ENCODE peak calls at places on chromosome 1, in four cellular contexts. One of them, this sample, is unnamed.
A peak's percentile ranks its signal among the peaks of the same experiment; 100 is the strongest.

GRCh38 chr1:245837741-245838140 is 669.3 kb downstream of the SMYD3 start:
- DNase-seq in sigmoid colon: no peak
- DNase-seq in PC-3: peak; percentile 49
- DNase-seq in IMR-90: peak; percentile 57
- DNase-seq in this sample: no peak

GRCh38 chr1:21938791-21939538 is 1.9 kb upstream of the HSPG2 start:
- DNase-seq in PC-3: no peak
- DNase-seq in IMR-90: no peak
- DNase-seq in sigmoid colon: peak; percentile 74
- DNase-seq in this sample: no peak

GRCh38 chr1:163897401-163898169 is 575.8 kb downstream of the NUF2 start:
- DNase-seq in IMR-90: peak; percentile 11
- DNase-seq in PC-3: no peak
- DNase-seq in sigmoid colon: peak; percentile 68
- DNase-seq in this sample: no peak

GRCh38 chr1:37338658-37339057 is 135.7 kb upstream of the ZC3H12A start:
- DNase-seq in sigmoid colon: no peak
- DNase-seq in IMR-90: no peak
- DNase-seq in PC-3: no peak
- DNase-seq in this sample: no peak

GRCh38 chr1:67052741-67053534 is 1.0 kb downstream of the SLC35D1 start:
- DNase-seq in sigmoid colon: peak; percentile 69
- DNase-seq in PC-3: peak; percentile 56
- DNase-seq in IMR-90: peak; percentile 42
- DNase-seq in this sample: no peak

GRCh38 chr1:185896863-185897262 is 162.7 kb downstream of the HMCN1 start:
- DNase-seq in IMR-90: peak; percentile 40
- DNase-seq in PC-3: no peak
- DNase-seq in sigmoid colon: no peak
- DNase-seq in this sample: no peak

GRCh38 chr1:42422672-42423236 is 33.1 kb downstream of the ZMYND12 start:
- DNase-seq in sigmoid colon: no peak
- DNase-seq in IMR-90: no peak
- DNase-seq in PC-3: no peak
- DNase-seq in this sample: no peak

GRCh38 chr1:99621340-99621901 is 24.5 kb upstream of the PALMD start:
- DNase-seq in sigmoid colon: no peak
- DNase-seq in PC-3: no peak
- DNase-seq in IMR-90: peak; percentile 39
- DNase-seq in this sample: no peak

GRCh38 chr1:168613689-168614655 is 37.6 kb downstream of the XCL1 start:
- DNase-seq in PC-3: no peak
- DNase-seq in IMR-90: no peak
- DNase-seq in sigmoid colon: peak; percentile 75
- DNase-seq in this sample: no peak

DNA sequence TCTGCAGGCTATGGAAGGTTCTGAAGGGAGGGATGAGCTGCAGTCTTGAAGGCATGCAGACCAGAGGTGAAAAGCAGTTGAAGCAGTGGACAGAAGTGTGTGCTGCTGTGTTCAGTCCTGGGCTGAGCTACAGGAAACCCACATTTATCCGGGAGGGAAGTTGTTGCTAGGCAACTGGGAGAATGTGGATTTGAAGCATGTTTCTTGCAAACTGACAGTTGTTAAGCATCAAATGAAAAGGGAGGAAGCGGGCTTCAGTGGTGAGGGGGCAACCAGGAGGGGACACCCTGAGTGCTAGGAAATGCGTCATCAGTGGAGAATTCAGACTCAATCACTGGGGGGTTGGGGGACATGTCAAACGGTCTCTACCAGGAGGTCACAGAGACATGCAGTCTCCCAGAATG is 28.7 kb downstream of the ABCA4 start:
- DNase-seq in PC-3: no peak
- DNase-seq in IMR-90: peak; percentile 61
- DNase-seq in sigmoid colon: peak; percentile 60
- DNase-seq in this sample: no peak
- H3K27ac ChIP-seq in PC-3: no peak overlapping the region
- H3K27ac ChIP-seq in IMR-90: peak overlapping the region; percentile 20
- H3K27ac ChIP-seq in sigmoid colon: no peak overlapping the region
- H3K27ac ChIP-seq in this sample: peak overlapping the region; percentile 80

GRCh38 chr1:228456252-228457016 is 30.7 kb upstream of the RNF187 start:
- DNase-seq in PC-3: no peak
- DNase-seq in sigmoid colon: no peak
- DNase-seq in IMR-90: no peak
- DNase-seq in this sample: no peak
- H3K4me3 ChIP-seq in PC-3: peak overlapping the region; percentile 87
- H3K4me3 ChIP-seq in sigmoid colon: no peak overlapping the region
- H3K4me3 ChIP-seq in IMR-90: peak overlapping the region; percentile 50
- H3K4me3 ChIP-seq in this sample: peak overlapping the region; percentile 69

DNA sequence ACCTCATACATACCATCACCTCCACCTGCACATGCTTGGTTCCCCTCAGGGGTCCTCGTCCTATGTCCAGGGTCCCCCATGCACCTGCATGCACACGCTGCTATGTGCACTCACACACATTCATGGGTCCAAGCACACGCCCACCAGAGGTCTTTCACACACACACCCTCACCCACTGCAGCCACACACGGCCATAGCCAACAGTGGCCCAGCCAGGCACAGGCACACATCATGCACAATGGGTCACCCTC is 1.2 kb downstream of the SDC3 start:
- DNase-seq in sigmoid colon: no peak
- DNase-seq in PC-3: no peak
- DNase-seq in IMR-90: no peak
- DNase-seq in this sample: no peak
- H3K27ac ChIP-seq in sigmoid colon: peak overlapping the region; percentile 95
- H3K27ac ChIP-seq in PC-3: no peak overlapping the region
- H3K27ac ChIP-seq in IMR-90: peak overlapping the region; percentile 32
- H3K27ac ChIP-seq in this sample: no peak overlapping the region

GRCh38 chr1:15963363-15963967 is 12.4 kb downstream of the ZBTB17 start:
- DNase-seq in sigmoid colon: no peak
- DNase-seq in PC-3: no peak
- DNase-seq in IMR-90: no peak
- DNase-seq in this sample: no peak

GRCh38 chr1:15966081-15966955 is 9.6 kb downstream of the ZBTB17 start:
- DNase-seq in sigmoid colon: no peak
- DNase-seq in PC-3: no peak
- DNase-seq in IMR-90: peak; percentile 79
- DNase-seq in this sample: no peak

GRCh38 chr1:15966956-15967344 is 9.0 kb downstream of the ZBTB17 start:
- DNase-seq in PC-3: no peak
- DNase-seq in sigmoid colon: no peak
- DNase-seq in IMR-90: no peak
- DNase-seq in this sample: no peak

GRCh38 chr1:15963968-15964648 is 11.8 kb downstream of the ZBTB17 start:
- DNase-seq in IMR-90: no peak
- DNase-seq in sigmoid colon: no peak
- DNase-seq in PC-3: peak; percentile 54
- DNase-seq in this sample: no peak

GRCh38 chr1:15965228-15965767 is 10.6 kb downstream of the ZBTB17 start:
- DNase-seq in PC-3: no peak
- DNase-seq in IMR-90: peak; percentile 79
- DNase-seq in sigmoid colon: no peak
- DNase-seq in this sample: no peak
- H3K4me3 ChIP-seq in PC-3: no peak overlapping the region
- H3K4me3 ChIP-seq in IMR-90: no peak overlapping the region
- H3K4me3 ChIP-seq in sigmoid colon: no peak overlapping the region
- H3K4me3 ChIP-seq in this sample: peak overlapping the region; percentile 49

GRCh38 chr1:41100170-41100569 is 78.6 kb upstream of the SLFNL1 start:
- DNase-seq in IMR-90: no peak
- DNase-seq in PC-3: no peak
- DNase-seq in sigmoid colon: no peak
- DNase-seq in this sample: no peak

GRCh38 chr1:41103761-41104160 is 82.2 kb upstream of the SLFNL1 start:
- DNase-seq in PC-3: no peak
- DNase-seq in IMR-90: no peak
- DNase-seq in sigmoid colon: no peak
- DNase-seq in this sample: no peak

GRCh38 chr1:41102653-41103052 is 81.1 kb upstream of the SLFNL1 start:
- DNase-seq in PC-3: no peak
- DNase-seq in sigmoid colon: no peak
- DNase-seq in IMR-90: no peak
- DNase-seq in this sample: no peak

GRCh38 chr1:41098657-41099207 is 77.2 kb upstream of the SLFNL1 start:
- DNase-seq in IMR-90: no peak
- DNase-seq in sigmoid colon: no peak
- DNase-seq in PC-3: no peak
- DNase-seq in this sample: no peak

DNA sequence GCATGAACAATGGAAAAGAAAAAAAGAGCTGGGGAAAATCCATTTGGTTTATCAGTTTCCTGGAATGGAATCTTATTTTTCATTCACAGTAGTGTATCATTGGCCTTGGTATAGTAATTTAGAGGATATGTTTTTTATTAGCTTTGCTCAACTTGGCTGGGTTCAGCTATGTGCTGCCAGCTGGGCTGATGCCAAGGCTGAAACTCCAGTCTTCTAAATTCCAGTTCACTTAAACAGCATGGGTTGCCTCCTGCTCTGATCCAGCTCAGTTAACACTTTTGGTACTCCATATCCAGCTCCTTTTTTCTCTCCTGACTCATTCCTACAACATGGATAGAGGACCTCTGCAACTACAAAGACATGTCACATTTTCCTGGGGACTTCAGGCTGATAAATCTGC is 80.7 kb upstream of the SLFNL1 start:
- DNase-seq in sigmoid colon: peak; percentile 97
- DNase-seq in PC-3: peak; percentile 88
- DNase-seq in IMR-90: peak; percentile 97
- DNase-seq in this sample: peak; percentile 93
- H3K27ac ChIP-seq in sigmoid colon: peak overlapping the region; percentile 76
- H3K27ac ChIP-seq in PC-3: peak overlapping the region; percentile 7
- H3K27ac ChIP-seq in IMR-90: no peak overlapping the region
- H3K27ac ChIP-seq in this sample: peak overlapping the region; percentile 67

DNA sequence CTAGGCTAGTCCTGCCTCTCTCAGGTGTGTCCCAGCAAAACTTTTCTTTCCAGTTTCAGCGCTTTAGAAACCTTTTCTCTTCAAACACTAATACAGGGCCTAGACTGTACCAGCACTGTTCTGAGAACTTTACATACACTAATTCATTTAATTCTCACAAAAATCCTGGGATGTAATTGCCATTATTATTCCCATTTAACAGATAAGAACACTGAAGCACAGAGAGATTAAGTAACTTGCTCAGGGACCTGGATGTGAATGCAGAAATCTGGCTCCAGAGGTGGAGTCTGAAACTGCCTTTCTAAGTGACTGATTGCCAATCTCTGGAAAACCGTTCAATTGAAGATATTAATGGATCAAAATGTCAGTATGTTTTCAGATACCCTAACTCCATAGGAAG is 849 bp upstream of the UCK2 start:
- DNase-seq in PC-3: no peak
- DNase-seq in IMR-90: no peak
- DNase-seq in sigmoid colon: no peak
- DNase-seq in this sample: no peak
- H3K4me3 ChIP-seq in PC-3: peak overlapping the region; percentile 88
- H3K4me3 ChIP-seq in IMR-90: no peak overlapping the region
- H3K4me3 ChIP-seq in sigmoid colon: no peak overlapping the region
- H3K4me3 ChIP-seq in this sample: peak overlapping the region; percentile 90

GRCh38 chr1:165610866-165611265 is 20.2 kb upstream of the MGST3 start:
- DNase-seq in sigmoid colon: no peak
- DNase-seq in IMR-90: no peak
- DNase-seq in PC-3: peak; percentile 59
- DNase-seq in this sample: no peak
- H3K27ac ChIP-seq in sigmoid colon: no peak overlapping the region
- H3K27ac ChIP-seq in IMR-90: no peak overlapping the region
- H3K27ac ChIP-seq in PC-3: no peak overlapping the region
- H3K27ac ChIP-seq in this sample: no peak overlapping the region

GRCh38 chr1:19814681-19815503 is at the start of gene RNF186:
- DNase-seq in sigmoid colon: no peak
- DNase-seq in PC-3: peak; percentile 18
- DNase-seq in IMR-90: no peak
- DNase-seq in this sample: no peak
- H3K4me3 ChIP-seq in sigmoid colon: no peak within 1 kb of the TSS
- H3K4me3 ChIP-seq in PC-3: no peak within 1 kb of the TSS
- H3K4me3 ChIP-seq in IMR-90: no peak within 1 kb of the TSS
- H3K4me3 ChIP-seq in this sample: no peak within 1 kb of the TSS

GRCh38 chr1:11906870-11907269 is 19.4 kb downstream of the KIAA2013 start:
- DNase-seq in sigmoid colon: no peak
- DNase-seq in IMR-90: no peak
- DNase-seq in PC-3: no peak
- DNase-seq in this sample: no peak
- H3K27ac ChIP-seq in sigmoid colon: no peak overlapping the region
- H3K27ac ChIP-seq in IMR-90: no peak overlapping the region
- H3K27ac ChIP-seq in PC-3: no peak overlapping the region
- H3K27ac ChIP-seq in this sample: no peak overlapping the region

GRCh38 chr1:35390600-35391494 is 122.3 kb downstream of the ZMYM4 start:
- DNase-seq in IMR-90: peak; percentile 26
- DNase-seq in sigmoid colon: no peak
- DNase-seq in PC-3: no peak
- DNase-seq in this sample: no peak
- H3K4me3 ChIP-seq in IMR-90: no peak overlapping the region
- H3K4me3 ChIP-seq in sigmoid colon: no peak overlapping the region
- H3K4me3 ChIP-seq in PC-3: no peak overlapping the region
- H3K4me3 ChIP-seq in this sample: no peak overlapping the region